ENCODE peak calls at places on chromosomes 12 and 14, in six cellular contexts. N is OCI-M1, J is GM12892, M is fibroblast of the conjunctiva, F is GM23248, C is stomach. R is an unnamed sample.

GRCh38 chr14:68549057-68549421 is 243.8 kb downstream of the ZFP36L1 start:
- DNase-seq in M (peak; percentile 31), J (no peak), C (no peak), F (peak; percentile 86), N (no peak), R (peak; percentile 89)

GRCh38 chr12:2287151-2287550 is 234.4 kb downstream of the CACNA1C start:
- DNase-seq in M (no peak), J (no peak), F (peak; percentile 34), N (no peak), C (no peak), R (no peak)

GRCh38 chr14:72142328-72142727 is 210.1 kb downstream of the RGS6 start:
- DNase-seq in N (no peak), J (no peak), C (no peak), F (no peak), M (no peak), R (no peak)

GRCh38 chr14:105838591-105839424 is 312.4 kb downstream of the TMEM121 start:
- DNase-seq in N (no peak), M (no peak), C (no peak), J (no peak), F (no peak), R (no peak)

GRCh38 chr12:113096675-113097461 is 38.7 kb downstream of the RASAL1 start:
- DNase-seq in M (no peak), F (no peak), J (no peak), N (no peak), C (no peak), R (no peak)

GRCh38 chr14:100144996-100145646 is 14.3 kb downstream of the DEGS2 start:
- DNase-seq in F (no peak), J (no peak), C (peak; percentile 84), M (no peak), N (no peak), R (no peak)

GRCh38 chr12:47551426-47551851 is 154.4 kb downstream of the RPAP3 start:
- DNase-seq in F (peak; percentile 74), J (no peak), M (peak; percentile 12), N (no peak), C (no peak), R (peak; percentile 62)

GRCh38 chr12:53577941-53578352 is 48.2 kb downstream of the ATF7 start:
- DNase-seq in M (no peak), N (no peak), J (no peak), F (no peak), C (no peak), R (no peak)

GRCh38 chr12:121806556-121807308 is 2.9 kb downstream of the SETD1B start:
- DNase-seq in F (peak; percentile 66), M (no peak), J (no peak), C (no peak), N (no peak), R (no peak)

GRCh38 chr12:116609715-116610114 is 50.5 kb downstream of the MAP1LC3B2 start:
- DNase-seq in J (no peak), N (peak; percentile 68), F (peak; percentile 24), M (no peak), C (no peak), R (no peak)

GRCh38 chr14:92540472-92541048 is 27.0 kb downstream of the RIN3 start:
- DNase-seq in J (no peak), M (peak; percentile 98), F (peak; percentile 99), N (peak; percentile 10), C (peak; percentile 64), R (peak; percentile 99)

GRCh38 chr12:82407481-82407880 is 49.2 kb downstream of the METTL25 start:
- DNase-seq in M (no peak), F (no peak), J (no peak), C (no peak), N (no peak), R (no peak)

GRCh38 chr12:75646329-75646940 is 135.0 kb upstream of the KRR1 start:
- DNase-seq in J (no peak), C (no peak), F (no peak), M (no peak), N (no peak), R (no peak)

GRCh38 chr14:51806624-51807023 is 53.8 kb upstream of the GNG2 start:
- DNase-seq in M (no peak), J (no peak), F (peak; percentile 7), N (no peak), C (no peak), R (no peak)

GRCh38 chr12:102300824-102301461 is 103.3 kb upstream of the PMCH start:
- DNase-seq in F (peak; percentile 59), J (no peak), M (peak; percentile 6), C (no peak), N (peak; percentile 83), R (peak; percentile 6)

GRCh38 chr12:70008944-70009343 is 183.9 kb downstream of the MYRFL start:
- DNase-seq in F (no peak), J (no peak), N (peak; percentile 66), C (no peak), M (no peak), R (no peak)

GRCh38 chr14:103551338-103551762 is 11.1 kb downstream of the BAG5 start:
- DNase-seq in J (no peak), N (no peak), C (no peak), M (no peak), F (peak; percentile 70), R (no peak)

GRCh38 chr14:45068396-45068795 is 15.5 kb upstream of the PRPF39 start:
- DNase-seq in F (no peak), M (no peak), N (peak; percentile 16), J (no peak), C (no peak), R (no peak)

GRCh38 chr14:98578204-98578603 is 693.8 kb downstream of the BCL11B start:
- DNase-seq in N (no peak), C (no peak), M (no peak), F (peak; percentile 18), J (no peak), R (peak; percentile 24)

GRCh38 chr14:50762931-50763300 is 68.0 kb downstream of the NIN start:
- DNase-seq in C (no peak), N (no peak), M (no peak), J (no peak), F (no peak), R (no peak)

GRCh38 chr14:24411468-24412454 is 13.0 kb downstream of the NYNRIN start:
- DNase-seq in J (peak; percentile 58), C (peak; percentile 52), M (peak; percentile 56), F (peak; percentile 74), N (peak; percentile 60), R (no peak)

GRCh38 chr14:104281768-104282301 is 143.4 kb downstream of the KIF26A start:
- DNase-seq in N (no peak), M (no peak), J (no peak), F (no peak), C (peak; percentile 21), R (no peak)

GRCh38 chr12:10406725-10407124 is 2.8 kb downstream of the KLRC4 start:
- DNase-seq in N (peak; percentile 76), M (no peak), F (no peak), C (no peak), J (no peak), R (no peak)

GRCh38 chr12:82862069-82862841 is 175.5 kb downstream of the TMTC2 start:
- DNase-seq in C (no peak), J (no peak), N (no peak), M (no peak), F (peak; percentile 32), R (peak; percentile 27)

GRCh38 chr14:58752782-58753181 is 115.0 kb downstream of the DACT1 start:
- DNase-seq in N (no peak), J (no peak), M (no peak), F (peak; percentile 31), C (peak; percentile 90), R (no peak)